ENCODE peak calls at places on chromosomes 3 and 15, in six cellular contexts. L is ovary, X is PC-9, K is H9, C is upper lobe of right lung, T is OCI-LY7. G is an unnamed sample. For H3K4me1, the result is how much of the 10 kb centered on the place peaks cover.

GRCh38 chr3:73508330-73508954 is 116.3 kb downstream of the PDZRN3 start:
- DNase-seq in K (peak), L (peak), C (no peak), X (peak), T (peak), G (peak)

GRCh38 chr3:114428173-114428606 is 134.4 kb downstream of the TIGIT start:
- DNase-seq in L (no peak), T (no peak), K (no peak), X (no peak), C (no peak), G (no peak)

GRCh38 chr15:79016527-79017170 is 71.8 kb upstream of the CTSH start:
- DNase-seq in C (no peak), K (no peak), T (no peak), L (no peak), X (no peak), G (no peak)

GRCh38 chr3:50516048-50516871 is 12.8 kb upstream of the CACNA2D2 start:
- DNase-seq in L (peak), T (no peak), C (peak), K (peak), X (no peak), G (no peak)

GRCh38 chr15:60255390-60255789 is 142.4 kb downstream of the ANXA2 start:
- DNase-seq in K (no peak), C (no peak), L (no peak), X (peak), T (no peak), G (no peak)

GRCh38 chr15:101357885-101358284 is 62.8 kb upstream of the SNRPA1 start:
- DNase-seq in K (no peak), L (no peak), T (no peak), C (no peak), X (no peak), G (no peak)

GRCh38 chr3:46565607-46566039 is 479 bp downstream of the LRRC2 start:
- DNase-seq in K (peak), L (peak), T (no peak), C (no peak), X (peak), G (no peak)

GRCh38 chr3:48034000-48034516 is 17.8 kb upstream of the MAP4 start:
- DNase-seq in K (no peak), L (no peak), X (no peak), T (no peak), C (no peak), G (no peak)

GRCh38 chr3:50623840-50624474 is 7.0 kb downstream of the MAPKAPK3 start:
- DNase-seq in T (peak), L (no peak), C (no peak), X (no peak), K (no peak), G (no peak)

GRCh38 chr3:111538687-111539086 is 3.3 kb upstream of the CD96 start:
- DNase-seq in L (no peak), T (no peak), K (no peak), C (no peak), X (peak), G (no peak)

GRCh38 chr3:18134386-18135082 is 290.6 kb downstream of the SATB1 start:
- DNase-seq in C (no peak), T (no peak), K (no peak), X (peak), L (no peak), G (no peak)

GRCh38 chr15:79370716-79371115 is 59.8 kb downstream of the TMED3 start:
- DNase-seq in L (no peak), C (no peak), X (no peak), T (no peak), K (no peak), G (no peak)

GRCh38 chr15:40307421-40308165 is at the start of gene PLCB2:
- DNase-seq in X (no peak), L (no peak), T (peak), C (peak), K (peak), G (no peak)

GRCh38 chr3:128484404-128485282 is 8.4 kb downstream of the GATA2 start:
- DNase-seq in T (no peak), C (no peak), X (no peak), K (peak), L (no peak), G (no peak)
- H3K27ac ChIP-seq in T (no peak), C (peak), X (no peak), K (no peak), L (no peak), G (no peak)

DNA sequence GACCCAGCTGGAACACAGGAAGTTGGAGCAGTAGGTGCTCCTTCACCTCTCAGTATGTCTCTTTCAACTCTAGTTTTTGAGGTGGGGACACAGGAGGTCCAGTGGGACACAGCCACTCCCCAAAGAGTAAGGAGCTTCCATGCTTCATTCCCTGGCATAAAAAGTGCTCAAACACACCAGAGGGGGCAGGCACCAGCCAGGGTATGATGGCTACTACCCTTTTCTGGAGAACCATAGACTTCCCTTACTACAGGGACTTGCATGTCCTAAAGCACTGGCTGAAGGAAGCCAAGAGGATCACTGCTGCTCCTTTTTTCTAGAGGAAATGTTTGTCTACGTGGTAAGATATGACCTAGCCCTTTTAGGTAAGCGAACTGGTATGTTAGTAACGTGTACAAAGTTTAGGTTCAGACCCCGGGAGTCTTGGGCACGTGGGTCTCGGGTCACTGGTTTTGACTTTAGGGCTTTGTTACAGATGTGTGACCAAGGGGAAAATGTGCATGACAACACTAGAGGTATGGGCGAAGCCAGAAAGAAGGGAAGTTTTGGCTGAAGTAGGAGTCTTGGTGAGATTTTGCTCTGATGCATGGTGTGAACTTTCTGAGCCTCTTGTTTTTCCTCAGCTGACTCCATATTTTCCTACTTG is 11.9 kb downstream of the IL17RB start:
- DNase-seq in T (no peak), K (no peak), X (no peak), C (no peak), L (no peak), G (no peak)
- TF ChIP-seq CTCF in T (no peak), K (peak), X (no peak), C (no peak), L (no peak), G (no peak)

GRCh38 chr3:177931346-177931745 is 604.9 kb upstream of the KCNMB2 start:
- DNase-seq in K (no peak), X (no peak), C (no peak), T (no peak), L (no peak), G (no peak)
- H3K4me1 ChIP-seq in K (under half), X (under half), C (under half), T (under half), L (under half), G (under half)

GRCh38 chr3:70702132-70702531 is 389.7 kb upstream of the MDFIC2 start:
- DNase-seq in X (no peak), T (no peak), C (no peak), K (no peak), L (no peak), G (no peak)
- H3K27ac ChIP-seq in X (no peak), T (no peak), C (no peak), K (no peak), L (no peak), G (no peak)

GRCh38 chr3:107493134-107493533 is 29.6 kb upstream of the BBX start:
- DNase-seq in T (no peak), L (no peak), K (no peak), X (no peak), C (no peak), G (no peak)
- TF ChIP-seq CTCF in T (no peak), L (no peak), K (no peak), X (no peak), C (no peak), G (no peak)

GRCh38 chr3:125024817-125025216 is 31.0 kb downstream of the HEG1 start:
- DNase-seq in T (no peak), X (no peak), L (no peak), C (no peak), K (no peak), G (peak)
- H3K4me1 ChIP-seq in T (under half), X (under half), L (under half), C (under half), K (under half), G (under half)

GRCh38 chr15:50800715-50801114 is 35.2 kb upstream of the SPPL2A start:
- DNase-seq in L (no peak), T (no peak), X (no peak), C (no peak), K (no peak), G (no peak)

GRCh38 chr15:50803479-50803878 is 38.0 kb upstream of the SPPL2A start:
- DNase-seq in T (no peak), K (no peak), C (no peak), X (no peak), L (no peak), G (no peak)

GRCh38 chr15:50794102-50794501 is 28.6 kb upstream of the SPPL2A start:
- DNase-seq in L (no peak), C (no peak), X (no peak), K (no peak), T (no peak), G (no peak)

GRCh38 chr15:50798684-50799083 is 33.2 kb upstream of the SPPL2A start:
- DNase-seq in C (no peak), T (no peak), X (peak), K (no peak), L (no peak), G (no peak)

DNA sequence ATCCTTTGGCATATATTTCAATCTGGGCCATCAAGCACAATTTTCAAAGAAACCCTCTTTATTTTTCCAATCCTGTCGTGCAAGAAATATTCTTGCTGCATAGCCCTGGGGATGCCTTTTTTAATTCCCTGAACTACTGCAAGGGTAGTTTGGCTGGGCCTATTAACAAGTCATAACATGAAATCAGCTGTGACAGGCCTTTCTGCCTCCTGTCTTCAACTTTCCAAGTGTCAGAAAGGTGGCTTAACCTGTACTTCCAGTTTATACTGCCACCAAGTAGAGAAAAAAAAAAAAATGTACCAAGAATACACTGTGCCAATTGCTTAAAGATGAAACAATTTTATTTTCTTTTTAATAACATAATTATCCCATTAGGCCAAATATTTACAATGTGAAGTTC is 32.4 kb upstream of the SPPL2A start:
- DNase-seq in L (no peak), C (no peak), T (no peak), K (no peak), X (peak), G (no peak)
- H3K27ac ChIP-seq in L (no peak), C (no peak), T (no peak), K (no peak), X (no peak), G (no peak)

GRCh38 chr15:92611995-92612745 is 43.4 kb downstream of the FAM174B start:
- DNase-seq in L (peak), K (no peak), T (peak), C (no peak), X (no peak), G (no peak)
- TF ChIP-seq CTCF in L (no peak), K (peak), T (no peak), C (no peak), X (no peak), G (no peak)

GRCh38 chr15:84600687-84601554 is at the start of gene ZSCAN2:
- DNase-seq in K (peak), C (peak), T (peak), L (peak), X (peak), G (peak)
- H3K4me1 ChIP-seq in K (under half), C (under half), T (under half), L (under half), X (under half), G (under half)